ENCODE peak calls at places on chromosomes 4 and X, in five cellular contexts. P is body of pancreas, W is lung, T is brain microvascular endothelial cell, A is tibial nerve. J is an unnamed sample.

GRCh38 chrX:45513042-45513441 is 312.4 kb upstream of the DIPK2B start:
- DNase-seq in P (no peak), W (no peak), T (no peak), A (no peak), J (no peak)

GRCh38 chrX:10157545-10157944 is 770 bp downstream of the CLCN4 start:
- DNase-seq in P (no peak), W (no peak), T (no peak), A (no peak), J (no peak)

GRCh38 chr4:137310156-137310555 is 222.1 kb downstream of the PCDH18 start:
- DNase-seq in P (no peak), W (no peak), T (peak), A (no peak), J (no peak)

GRCh38 chrX:1453951-1454785 is 1.5 kb upstream of the ASMTL start:
- DNase-seq in P (peak), W (peak), T (peak), A (peak), J (peak)

GRCh38 chr4:104848597-104849225 is 298.0 kb upstream of the TET2 start:
- DNase-seq in P (no peak), W (no peak), T (no peak), A (no peak), J (no peak)

GRCh38 chr4:147707892-147708672 is 23.8 kb upstream of the ARHGAP10 start:
- DNase-seq in P (peak), W (peak), T (peak), A (peak), J (no peak)

GRCh38 chrX:122857734-122858133 is 326.3 kb upstream of the GRIA3 start:
- DNase-seq in P (no peak), W (no peak), T (no peak), A (no peak), J (no peak)

GRCh38 chr4:165175879-165176278 is 31.5 kb upstream of the KLHL2 start:
- DNase-seq in P (peak), W (no peak), T (no peak), A (no peak), J (no peak)

GRCh38 chr4:125359960-125360628 is 45.3 kb downstream of the FAT4 start:
- DNase-seq in P (no peak), W (no peak), T (no peak), A (no peak), J (no peak)

GRCh38 chr4:7772708-7773385 is 166.8 kb downstream of the AFAP1 start:
- DNase-seq in P (no peak), W (no peak), T (no peak), A (peak), J (peak)

GRCh38 chr4:81084029-81084428 is 53.5 kb downstream of the BMP3 start:
- DNase-seq in P (no peak), W (no peak), T (peak), A (no peak), J (no peak)

GRCh38 chr4:183936574-183937335 is 31.6 kb downstream of the STOX2 start:
- DNase-seq in P (no peak), W (no peak), T (no peak), A (no peak), J (no peak)

GRCh38 chr4:92988301-92988700 is 684.5 kb downstream of the GRID2 start:
- DNase-seq in P (no peak), W (no peak), T (no peak), A (no peak), J (no peak)

GRCh38 chr4:21887481-21887880 is 61.1 kb downstream of the KCNIP4 start:
- DNase-seq in P (no peak), W (no peak), T (no peak), A (no peak), J (no peak)

GRCh38 chr4:89469930-89470375 is 162.4 kb upstream of the GPRIN3 start:
- DNase-seq in P (no peak), W (no peak), T (peak), A (no peak), J (no peak)

GRCh38 chr4:56681849-56682175 is 716 bp upstream of the HOPX start:
- DNase-seq in P (no peak), W (no peak), T (no peak), A (no peak), J (no peak)

GRCh38 chr4:172573899-172574298 is 594.7 kb upstream of the GALNT7 start:
- DNase-seq in P (no peak), W (no peak), T (no peak), A (no peak), J (no peak)

GRCh38 chrX:112913807-112914206 is 73.2 kb upstream of the AMOT start:
- DNase-seq in P (no peak), W (no peak), T (no peak), A (no peak), J (no peak)

GRCh38 chr4:88706574-88706973 is 8.9 kb upstream of the NAP1L5 start:
- DNase-seq in P (peak), W (no peak), T (peak), A (no peak), J (no peak)

GRCh38 chr4:41360911-41361830 is 104.4 kb downstream of the UCHL1 start:
- DNase-seq in P (peak), W (peak), T (no peak), A (no peak), J (no peak)

GRCh38 chrX:3204606-3205005 is 141.8 kb downstream of the MXRA5 start:
- DNase-seq in P (no peak), W (no peak), T (no peak), A (no peak), J (no peak)

GRCh38 chrX:143095841-143096240 is 70.1 kb downstream of the SPANXN4 start:
- DNase-seq in P (no peak), W (no peak), T (no peak), A (no peak), J (no peak)

GRCh38 chrX:27915617-27916016 is 65.6 kb downstream of the DCAF8L1 start:
- DNase-seq in P (no peak), W (no peak), T (peak), A (no peak), J (no peak)

GRCh38 chr4:1907848-1908525 is 36.8 kb downstream of the NSD2 start:
- DNase-seq in P (no peak), W (no peak), T (no peak), A (no peak), J (no peak)

GRCh38 chrX:63430026-63430425 is 78.9 kb upstream of the SPIN4 start:
- DNase-seq in P (no peak), W (no peak), T (no peak), A (no peak), J (no peak)

GRCh38 chr4:9781343-9782135 is at the start of gene DRD5:
- DNase-seq in P (no peak), W (no peak), T (no peak), A (no peak), J (no peak)

GRCh38 chr4:875818-876423 is 50.0 kb upstream of the CPLX1 start:
- DNase-seq in P (no peak), W (no peak), T (no peak), A (no peak), J (no peak)
- TF ChIP-seq CTCF in P (no peak), W (no peak), T (no peak), A (no peak), J (no peak)

GRCh38 chr4:126479709-126480108 is 1153.0 kb upstream of the INTU start:
- DNase-seq in P (no peak), W (no peak), T (no peak), A (no peak), J (no peak)
- TF ChIP-seq CTCF in P (no peak), W (no peak), T (no peak), A (no peak), J (peak)

GRCh38 chr4:144318797-144319196 is 178.3 kb upstream of the GYPA start:
- DNase-seq in P (no peak), W (no peak), T (no peak), A (no peak), J (no peak)
- TF ChIP-seq CTCF in P (no peak), W (no peak), T (peak), A (no peak), J (no peak)

GRCh38 chr4:39441593-39441992 is 17.1 kb downstream of the RPL9 start:
- DNase-seq in P (no peak), W (no peak), T (no peak), A (no peak), J (no peak)

GRCh38 chr4:39433878-39434492 is 24.7 kb downstream of the RPL9 start:
- DNase-seq in P (no peak), W (no peak), T (no peak), A (no peak), J (no peak)

GRCh38 chr4:39435875-39436563 is 22.7 kb downstream of the RPL9 start:
- DNase-seq in P (no peak), W (no peak), T (no peak), A (no peak), J (no peak)
- TF ChIP-seq CTCF in P (no peak), W (no peak), T (peak), A (no peak), J (peak)

GRCh38 chrX:47302396-47302795 is 68.0 kb upstream of the ZNF157 start:
- DNase-seq in P (no peak), W (no peak), T (no peak), A (no peak), J (no peak)

GRCh38 chrX:47293106-47293505 is 60.3 kb downstream of the USP11 start:
- DNase-seq in P (no peak), W (no peak), T (no peak), A (no peak), J (no peak)

DNA sequence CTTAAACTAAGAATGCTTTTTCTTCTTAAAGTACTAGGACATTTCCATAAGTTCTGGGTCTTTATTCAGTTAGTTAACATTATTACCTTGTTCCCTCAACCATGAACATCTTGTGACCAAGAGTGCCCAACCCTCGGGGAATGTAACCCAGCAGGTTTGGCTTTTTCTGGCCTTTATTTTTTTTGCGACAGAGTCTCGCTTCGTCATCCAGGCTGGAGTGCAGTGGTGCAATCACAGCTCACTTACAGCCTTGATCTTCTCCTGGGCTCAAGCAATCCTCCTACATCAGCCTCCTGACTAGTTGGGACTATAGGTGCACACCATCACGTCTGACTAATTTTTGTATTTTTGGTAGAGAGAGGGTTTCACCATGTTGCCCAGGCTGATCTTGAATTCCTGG is 65.1 kb downstream of the USP11 start:
- DNase-seq in P (no peak), W (peak), T (no peak), A (no peak), J (no peak)
- TF ChIP-seq CTCF in P (no peak), W (no peak), T (no peak), A (no peak), J (no peak)

GRCh38 chr4:26050671-26051070 is 136.7 kb downstream of the SMIM20 start:
- DNase-seq in P (no peak), W (no peak), T (no peak), A (no peak), J (no peak)

GRCh38 chr4:26051278-26051677 is 137.3 kb downstream of the SMIM20 start:
- DNase-seq in P (no peak), W (no peak), T (no peak), A (no peak), J (no peak)

GRCh38 chr4:26049447-26049846 is 135.4 kb downstream of the SMIM20 start:
- DNase-seq in P (no peak), W (no peak), T (no peak), A (no peak), J (no peak)

GRCh38 chr4:26048962-26049361 is 134.9 kb downstream of the SMIM20 start:
- DNase-seq in P (no peak), W (no peak), T (no peak), A (no peak), J (no peak)

GRCh38 chr4:26050212-26050643 is 136.2 kb downstream of the SMIM20 start:
- DNase-seq in P (no peak), W (peak), T (no peak), A (peak), J (no peak)
- TF ChIP-seq CTCF in P (no peak), W (no peak), T (no peak), A (no peak), J (no peak)

DNA sequence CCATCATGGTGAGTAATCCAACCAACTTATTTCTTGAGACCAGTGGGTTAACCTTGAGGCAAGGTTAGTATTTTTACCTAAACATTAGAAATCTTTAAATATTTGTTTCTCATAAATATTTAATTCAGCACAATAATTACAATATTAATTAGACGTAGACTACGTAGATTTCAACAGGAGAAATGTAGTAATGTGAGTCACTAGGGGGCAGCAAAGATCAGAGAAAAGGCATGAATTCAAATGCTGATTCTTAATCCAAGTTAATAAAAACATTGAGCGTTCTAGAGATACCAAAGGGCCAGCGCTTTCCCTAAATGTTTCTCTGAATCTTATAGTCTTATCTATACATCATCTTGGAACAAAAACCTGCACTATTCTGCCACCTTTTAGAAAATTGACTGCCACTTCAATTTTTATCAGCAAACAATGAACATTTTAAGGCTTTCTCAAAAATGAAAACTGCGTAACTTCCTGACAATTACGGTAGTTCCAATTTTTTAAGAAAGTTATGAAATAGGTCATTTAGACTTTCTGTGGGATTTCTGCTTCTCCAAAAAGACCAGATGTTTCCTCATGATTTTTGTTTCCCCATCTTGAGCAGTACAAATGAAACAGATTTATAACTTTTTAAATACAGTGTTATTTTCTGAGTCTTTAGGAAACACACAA is 180.7 kb downstream of the GASK1B start:
- DNase-seq in P (peak), W (peak), T (peak), A (no peak), J (no peak)
- TF ChIP-seq CTCF in P (peak), W (peak), T (peak), A (peak), J (peak)

J was measured in chondrocyte.